ENCODE peak calls at places on chromosomes 11 and 22, in six cellular contexts. One of them, this sample, is unnamed.

GRCh38 chr11:87101956-87102355 is 64.2 kb downstream of the TMEM135 start:
- DNase-seq in PC-3: no peak
- DNase-seq in neural progenitor cell: no peak
- DNase-seq in brain microvascular endothelial cell: no peak
- DNase-seq in lung: no peak
- DNase-seq in WTC11: no peak
- DNase-seq in this sample: no peak

GRCh38 chr11:97732011-97732632 is 1288.6 kb upstream of the CNTN5 start:
- DNase-seq in WTC11: no peak
- DNase-seq in PC-3: no peak
- DNase-seq in lung: no peak
- DNase-seq in neural progenitor cell: no peak
- DNase-seq in brain microvascular endothelial cell: no peak
- DNase-seq in this sample: no peak

GRCh38 chr11:126863294-126863997 is 137.1 kb downstream of the KIRREL3 start:
- DNase-seq in brain microvascular endothelial cell: no peak
- DNase-seq in neural progenitor cell: no peak
- DNase-seq in lung: no peak
- DNase-seq in WTC11: no peak
- DNase-seq in PC-3: no peak
- DNase-seq in this sample: no peak

GRCh38 chr11:29305456-29306232 is 711.2 kb downstream of the KCNA4 start:
- DNase-seq in neural progenitor cell: no peak
- DNase-seq in lung: no peak
- DNase-seq in WTC11: no peak
- DNase-seq in brain microvascular endothelial cell: no peak
- DNase-seq in PC-3: no peak
- DNase-seq in this sample: peak; percentile 35

GRCh38 chr11:48036466-48036865 is 56.1 kb downstream of the PTPRJ start:
- DNase-seq in brain microvascular endothelial cell: no peak
- DNase-seq in neural progenitor cell: no peak
- DNase-seq in PC-3: no peak
- DNase-seq in WTC11: no peak
- DNase-seq in lung: no peak
- DNase-seq in this sample: no peak

GRCh38 chr11:112856133-112856532 is 105.1 kb upstream of the NCAM1 start:
- DNase-seq in neural progenitor cell: no peak
- DNase-seq in WTC11: no peak
- DNase-seq in brain microvascular endothelial cell: no peak
- DNase-seq in PC-3: no peak
- DNase-seq in lung: no peak
- DNase-seq in this sample: no peak

GRCh38 chr11:128291835-128292234 is 295.5 kb downstream of the ETS1 start:
- DNase-seq in neural progenitor cell: no peak
- DNase-seq in brain microvascular endothelial cell: no peak
- DNase-seq in lung: no peak
- DNase-seq in PC-3: peak; percentile 26
- DNase-seq in WTC11: no peak
- DNase-seq in this sample: no peak

GRCh38 chr11:117548876-117549275 is 221.2 kb downstream of the CEP164 start:
- DNase-seq in neural progenitor cell: no peak
- DNase-seq in brain microvascular endothelial cell: no peak
- DNase-seq in lung: no peak
- DNase-seq in PC-3: no peak
- DNase-seq in WTC11: no peak
- DNase-seq in this sample: no peak

GRCh38 chr11:68036717-68037239 is 2.0 kb upstream of the TCIRG1 start:
- DNase-seq in neural progenitor cell: no peak
- DNase-seq in PC-3: no peak
- DNase-seq in brain microvascular endothelial cell: no peak
- DNase-seq in WTC11: no peak
- DNase-seq in lung: peak; percentile 76
- DNase-seq in this sample: no peak

GRCh38 chr22:44752285-44753188 is at the start of gene ARHGAP8:
- DNase-seq in brain microvascular endothelial cell: no peak
- DNase-seq in WTC11: peak; percentile 69
- DNase-seq in PC-3: peak; percentile 43
- DNase-seq in neural progenitor cell: peak; percentile 38
- DNase-seq in lung: peak; percentile 38
- DNase-seq in this sample: peak; percentile 38

GRCh38 chr22:19716041-19716828 is 1.9 kb downstream of the SEPTIN5 start:
- DNase-seq in lung: no peak
- DNase-seq in brain microvascular endothelial cell: no peak
- DNase-seq in WTC11: no peak
- DNase-seq in PC-3: no peak
- DNase-seq in neural progenitor cell: no peak
- DNase-seq in this sample: no peak

GRCh38 chr11:8671651-8672062 is 10.8 kb downstream of the TRIM66 start:
- DNase-seq in neural progenitor cell: peak; percentile 7
- DNase-seq in lung: no peak
- DNase-seq in PC-3: no peak
- DNase-seq in brain microvascular endothelial cell: peak; percentile 80
- DNase-seq in WTC11: no peak
- DNase-seq in this sample: peak; percentile 74

GRCh38 chr22:26322179-26322905 is 106.7 kb upstream of the ASPHD2 start:
- DNase-seq in neural progenitor cell: no peak
- DNase-seq in WTC11: no peak
- DNase-seq in brain microvascular endothelial cell: peak; percentile 71
- DNase-seq in lung: no peak
- DNase-seq in PC-3: peak; percentile 75
- DNase-seq in this sample: peak; percentile 92

GRCh38 chr22:24845036-24845918 is 39.3 kb downstream of the SGSM1 start:
- DNase-seq in brain microvascular endothelial cell: no peak
- DNase-seq in lung: no peak
- DNase-seq in neural progenitor cell: no peak
- DNase-seq in PC-3: peak; percentile 3
- DNase-seq in WTC11: no peak
- DNase-seq in this sample: no peak

GRCh38 chr11:528815-529728 is 6.3 kb downstream of the HRAS start:
- DNase-seq in lung: no peak
- DNase-seq in WTC11: no peak
- DNase-seq in brain microvascular endothelial cell: no peak
- DNase-seq in neural progenitor cell: no peak
- DNase-seq in PC-3: no peak
- DNase-seq in this sample: no peak

GRCh38 chr11:16011396-16011795 is 344.9 kb downstream of the SOX6 start:
- DNase-seq in lung: no peak
- DNase-seq in brain microvascular endothelial cell: no peak
- DNase-seq in PC-3: no peak
- DNase-seq in neural progenitor cell: no peak
- DNase-seq in WTC11: no peak
- DNase-seq in this sample: no peak

GRCh38 chr11:31968774-31969433 is 122.0 kb upstream of the RCN1 start:
- DNase-seq in neural progenitor cell: no peak
- DNase-seq in WTC11: no peak
- DNase-seq in PC-3: peak; percentile 78
- DNase-seq in brain microvascular endothelial cell: peak; percentile 85
- DNase-seq in lung: no peak
- DNase-seq in this sample: peak; percentile 59

GRCh38 chr11:96161271-96162089 is 181.5 kb downstream of the MAML2 start:
- DNase-seq in neural progenitor cell: no peak
- DNase-seq in brain microvascular endothelial cell: peak; percentile 51
- DNase-seq in PC-3: peak; percentile 58
- DNase-seq in lung: no peak
- DNase-seq in WTC11: no peak
- DNase-seq in this sample: no peak

GRCh38 chr11:61814242-61814957 is 2.4 kb downstream of the FADS1 start:
- DNase-seq in neural progenitor cell: peak; percentile 64
- DNase-seq in brain microvascular endothelial cell: peak; percentile 36
- DNase-seq in WTC11: no peak
- DNase-seq in lung: peak; percentile 41
- DNase-seq in PC-3: peak; percentile 53
- DNase-seq in this sample: peak; percentile 16

GRCh38 chr22:38074181-38075104 is 9.5 kb downstream of the SLC16A8 start:
- DNase-seq in WTC11: peak; percentile 81
- DNase-seq in brain microvascular endothelial cell: no peak
- DNase-seq in PC-3: no peak
- DNase-seq in neural progenitor cell: peak; percentile 67
- DNase-seq in lung: no peak
- DNase-seq in this sample: no peak
- TF ChIP-seq CTCF in WTC11: peak; percentile 44
- TF ChIP-seq CTCF in brain microvascular endothelial cell: peak; percentile 79
- TF ChIP-seq CTCF in PC-3: no peak
- TF ChIP-seq CTCF in neural progenitor cell: peak; percentile 59
- TF ChIP-seq CTCF in lung: no peak
- TF ChIP-seq CTCF in this sample: no peak

GRCh38 chr22:42720263-42721044 is at the start of gene A4GALT:
- DNase-seq in neural progenitor cell: peak; percentile 73
- DNase-seq in brain microvascular endothelial cell: no peak
- DNase-seq in PC-3: no peak
- DNase-seq in WTC11: peak; percentile 45
- DNase-seq in lung: no peak
- DNase-seq in this sample: no peak
- TF ChIP-seq CTCF in neural progenitor cell: no peak
- TF ChIP-seq CTCF in brain microvascular endothelial cell: no peak
- TF ChIP-seq CTCF in PC-3: no peak
- TF ChIP-seq CTCF in WTC11: no peak
- TF ChIP-seq CTCF in lung: no peak
- TF ChIP-seq CTCF in this sample: no peak

GRCh38 chr22:45867118-45867905 is 109.7 kb downstream of the WNT7B start:
- DNase-seq in WTC11: peak; percentile 53
- DNase-seq in lung: no peak
- DNase-seq in brain microvascular endothelial cell: no peak
- DNase-seq in neural progenitor cell: peak; percentile 83
- DNase-seq in PC-3: no peak
- DNase-seq in this sample: no peak
- TF ChIP-seq CTCF in WTC11: no peak
- TF ChIP-seq CTCF in lung: no peak
- TF ChIP-seq CTCF in brain microvascular endothelial cell: no peak
- TF ChIP-seq CTCF in neural progenitor cell: peak; percentile 46
- TF ChIP-seq CTCF in PC-3: no peak
- TF ChIP-seq CTCF in this sample: no peak

GRCh38 chr11:5992604-5993251 is 5.9 kb upstream of the OR52L1 start:
- DNase-seq in brain microvascular endothelial cell: peak; percentile 8
- DNase-seq in WTC11: no peak
- DNase-seq in lung: no peak
- DNase-seq in neural progenitor cell: peak; percentile 44
- DNase-seq in PC-3: peak; percentile 33
- DNase-seq in this sample: peak; percentile 32
- TF ChIP-seq CTCF in brain microvascular endothelial cell: peak; percentile 38
- TF ChIP-seq CTCF in WTC11: peak; percentile 56
- TF ChIP-seq CTCF in lung: no peak
- TF ChIP-seq CTCF in neural progenitor cell: peak; percentile 75
- TF ChIP-seq CTCF in PC-3: peak; percentile 66
- TF ChIP-seq CTCF in this sample: peak; percentile 31

GRCh38 chr11:78140392-78141077 is 1.1 kb upstream of the ALG8 start:
- DNase-seq in WTC11: no peak
- DNase-seq in PC-3: no peak
- DNase-seq in neural progenitor cell: no peak
- DNase-seq in lung: no peak
- DNase-seq in brain microvascular endothelial cell: no peak
- DNase-seq in this sample: no peak

GRCh38 chr11:78138281-78138680 is 1.1 kb downstream of the ALG8 start:
- DNase-seq in PC-3: peak; percentile 54
- DNase-seq in WTC11: no peak
- DNase-seq in lung: no peak
- DNase-seq in neural progenitor cell: no peak
- DNase-seq in brain microvascular endothelial cell: no peak
- DNase-seq in this sample: no peak

GRCh38 chr11:78139422-78140391 is at the start of gene ALG8:
- DNase-seq in lung: peak; percentile 96
- DNase-seq in WTC11: peak; percentile 96
- DNase-seq in brain microvascular endothelial cell: peak; percentile 97
- DNase-seq in PC-3: peak; percentile 99
- DNase-seq in neural progenitor cell: peak; percentile 98
- DNase-seq in this sample: peak; percentile 93

GRCh38 chr11:78138694-78139421 is 568 bp downstream of the ALG8 start:
- DNase-seq in neural progenitor cell: peak; percentile 12
- DNase-seq in lung: no peak
- DNase-seq in brain microvascular endothelial cell: peak; percentile 28
- DNase-seq in PC-3: peak; percentile 54
- DNase-seq in WTC11: no peak
- DNase-seq in this sample: peak; percentile 22
- TF ChIP-seq CTCF in neural progenitor cell: no peak
- TF ChIP-seq CTCF in lung: no peak
- TF ChIP-seq CTCF in brain microvascular endothelial cell: peak; percentile 25
- TF ChIP-seq CTCF in PC-3: no peak
- TF ChIP-seq CTCF in WTC11: no peak
- TF ChIP-seq CTCF in this sample: no peak